ENCODE peak calls at places on chromosomes 1 and 21, in four cellular contexts. One of them, this sample, is unnamed.

GRCh38 chr1:211908453-211908852 is 77.9 kb upstream of the LPGAT1 start:
- DNase-seq in NCI-H345: no peak
- DNase-seq in mesothelial cell of epicardium: no peak
- DNase-seq in germinal center: no peak
- DNase-seq in this sample: no peak

GRCh38 chr21:42174173-42174572 is 44.8 kb upstream of the ABCG1 start:
- DNase-seq in NCI-H345: no peak
- DNase-seq in mesothelial cell of epicardium: no peak
- DNase-seq in germinal center: peak
- DNase-seq in this sample: no peak

GRCh38 chr21:15164678-15165303 is 100.0 kb upstream of the NRIP1 start:
- DNase-seq in NCI-H345: no peak
- DNase-seq in mesothelial cell of epicardium: no peak
- DNase-seq in germinal center: no peak
- DNase-seq in this sample: no peak

GRCh38 chr21:43866233-43866632 is 1.2 kb downstream of the AGPAT3 start:
- DNase-seq in NCI-H345: no peak
- DNase-seq in mesothelial cell of epicardium: no peak
- DNase-seq in germinal center: peak
- DNase-seq in this sample: peak

GRCh38 chr21:31426235-31426797 is 82.3 kb upstream of the TIAM1 start:
- DNase-seq in NCI-H345: no peak
- DNase-seq in mesothelial cell of epicardium: no peak
- DNase-seq in germinal center: no peak
- DNase-seq in this sample: no peak

GRCh38 chr1:211386931-211387330 is 60.3 kb downstream of the TRAF5 start:
- DNase-seq in NCI-H345: no peak
- DNase-seq in mesothelial cell of epicardium: no peak
- DNase-seq in germinal center: no peak
- DNase-seq in this sample: peak

GRCh38 chr1:45820173-45820572 is 16.8 kb downstream of the MAST2 start:
- DNase-seq in NCI-H345: no peak
- DNase-seq in mesothelial cell of epicardium: no peak
- DNase-seq in germinal center: no peak
- DNase-seq in this sample: no peak

GRCh38 chr1:228318823-228319241 is 87.8 kb downstream of the TRIM11 start:
- DNase-seq in NCI-H345: no peak
- DNase-seq in mesothelial cell of epicardium: no peak
- DNase-seq in germinal center: no peak
- DNase-seq in this sample: no peak

GRCh38 chr1:214004014-214004413 is 16.2 kb downstream of the PROX1 start:
- DNase-seq in NCI-H345: no peak
- DNase-seq in mesothelial cell of epicardium: no peak
- DNase-seq in germinal center: no peak
- DNase-seq in this sample: no peak

GRCh38 chr21:28822882-28823335 is 169.8 kb downstream of the LTN1 start:
- DNase-seq in NCI-H345: no peak
- DNase-seq in mesothelial cell of epicardium: no peak
- DNase-seq in germinal center: no peak
- DNase-seq in this sample: peak

GRCh38 chr1:175894543-175894942 is 151.1 kb upstream of the TNR start:
- DNase-seq in NCI-H345: no peak
- DNase-seq in mesothelial cell of epicardium: no peak
- DNase-seq in germinal center: no peak
- DNase-seq in this sample: no peak

GRCh38 chr1:172699695-172700094 is 40.8 kb downstream of the FASLG start:
- DNase-seq in NCI-H345: no peak
- DNase-seq in mesothelial cell of epicardium: no peak
- DNase-seq in germinal center: no peak
- DNase-seq in this sample: no peak

GRCh38 chr1:197521118-197521739 is 253.2 kb downstream of the CRB1 start:
- DNase-seq in NCI-H345: peak
- DNase-seq in mesothelial cell of epicardium: no peak
- DNase-seq in germinal center: peak
- DNase-seq in this sample: peak

GRCh38 chr1:236957235-236957634 is 47.0 kb downstream of the MT1HL1 start:
- DNase-seq in NCI-H345: no peak
- DNase-seq in mesothelial cell of epicardium: no peak
- DNase-seq in germinal center: no peak
- DNase-seq in this sample: no peak